ENCODE peak calls at places on chromosome 13, in ten cellular contexts. F, C, Z, G, K, J, U, H, S and V are unnamed samples.
A peak's percentile ranks its signal among the peaks of the same experiment; 100 is the strongest.

GRCh38 chr13:75702476-75702875 is 66.3 kb downstream of the LMO7 start:
- DNase-seq in F (no peak), J (no peak), Z (no peak), S (no peak), K (no peak), U (no peak), C (no peak), G (no peak), H (no peak), V (no peak)

GRCh38 chr13:23391752-23392151 is 41.8 kb downstream of the SACS start:
- DNase-seq in F (no peak), G (peak; percentile 68), S (no peak), U (no peak), H (no peak), J (no peak), K (no peak), C (peak; percentile 24), Z (no peak), V (no peak)

GRCh38 chr13:92126399-92126798 is 728.0 kb downstream of the GPC5 start:
- DNase-seq in G (no peak), Z (no peak), H (no peak), U (no peak), C (no peak), S (no peak), K (no peak), J (no peak), F (no peak), V (no peak)

GRCh38 chr13:74641586-74641985 is 507.4 kb upstream of the KLF12 start:
- DNase-seq in K (no peak), H (no peak), C (peak; percentile 41), Z (no peak), U (no peak), F (no peak), J (no peak), S (no peak), G (peak; percentile 84), V (no peak)

GRCh38 chr13:53405616-53406015 is 377.0 kb downstream of the OLFM4 start:
- DNase-seq in C (no peak), S (no peak), U (no peak), F (no peak), G (no peak), H (no peak), Z (no peak), K (no peak), J (no peak), V (no peak)

GRCh38 chr13:45368571-45368970 is 27.6 kb upstream of the TPT1 start:
- DNase-seq in G (no peak), J (no peak), K (no peak), U (no peak), S (no peak), F (no peak), H (no peak), Z (no peak), C (peak; percentile 56), V (no peak)

GRCh38 chr13:106361621-106362020 is 173.8 kb downstream of the EFNB2 start:
- DNase-seq in G (no peak), C (no peak), S (no peak), F (no peak), Z (no peak), H (no peak), K (no peak), J (no peak), U (no peak), V (no peak)

GRCh38 chr13:48679941-48680630 is 26.4 kb downstream of the CYSLTR2 start:
- DNase-seq in G (no peak), Z (no peak), H (no peak), J (no peak), S (no peak), F (no peak), K (no peak), C (no peak), U (no peak), V (no peak)

GRCh38 chr13:21638319-21639282 is 32.3 kb upstream of the FGF9 start:
- DNase-seq in G (no peak), F (no peak), U (no peak), K (no peak), Z (no peak), S (peak; percentile 42), H (peak; percentile 38), C (peak; percentile 64), J (no peak), V (no peak)

GRCh38 chr13:50006426-50007135 is 8.7 kb upstream of the KCNRG start:
- DNase-seq in G (peak; percentile 28), C (no peak), K (no peak), H (no peak), F (no peak), Z (no peak), U (no peak), J (peak; percentile 74), S (no peak), V (no peak)

GRCh38 chr13:52851153-52851962 is 2.9 kb upstream of the PCDH8 start:
- DNase-seq in Z (no peak), F (no peak), U (no peak), S (no peak), J (peak; percentile 48), K (no peak), C (no peak), G (peak; percentile 7), H (peak; percentile 49), V (no peak)

GRCh38 chr13:57865600-57866294 is 234.2 kb downstream of the PCDH17 start:
- DNase-seq in G (no peak), C (no peak), Z (no peak), U (no peak), S (no peak), H (no peak), K (no peak), J (no peak), F (no peak), V (no peak)

GRCh38 chr13:48976677-48977625 is 1.2 kb downstream of the FNDC3A start:
- DNase-seq in U (no peak), J (no peak), F (no peak), Z (peak; percentile 60), H (no peak), K (peak; percentile 89), S (no peak), C (peak; percentile 3), G (no peak), V (no peak)

GRCh38 chr13:51244637-51245405 is 22.6 kb downstream of the FAM124A start:
- DNase-seq in C (no peak), H (no peak), J (no peak), K (no peak), G (no peak), Z (no peak), U (no peak), F (no peak), S (no peak), V (no peak)

GRCh38 chr13:109146393-109146792 is 517.0 kb downstream of the MYO16 start:
- DNase-seq in H (no peak), K (no peak), G (no peak), J (no peak), U (no peak), S (no peak), C (no peak), Z (no peak), F (no peak), V (no peak)

GRCh38 chr13:84896128-84896527 is 903.1 kb downstream of the SLITRK6 start:
- DNase-seq in K (no peak), G (peak; percentile 34), Z (no peak), H (peak; percentile 18), S (peak; percentile 16), C (peak; percentile 63), U (no peak), F (no peak), J (no peak), V (no peak)

DNA sequence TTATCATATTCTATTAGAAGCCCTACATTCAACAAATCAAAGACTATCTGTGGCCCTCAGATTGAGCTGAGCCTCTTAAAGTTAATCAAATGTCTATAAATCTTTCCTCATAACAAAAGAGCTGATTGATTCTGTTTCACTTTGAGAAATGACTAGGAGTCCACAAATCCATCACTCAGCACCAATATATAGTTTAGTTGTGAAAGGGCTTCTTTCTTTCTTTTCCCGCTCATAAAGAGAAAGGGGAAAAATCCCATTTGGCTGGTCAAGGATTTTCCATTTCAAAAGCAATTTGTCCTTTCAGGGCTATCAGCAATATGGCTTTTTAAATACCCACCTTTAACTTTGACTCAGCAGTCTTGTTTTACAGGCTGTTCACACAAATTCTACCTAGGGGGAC is 408.5 kb upstream of the PCDH20 start:
- DNase-seq in H (no peak), F (no peak), S (no peak), K (no peak), U (no peak), Z (no peak), C (no peak), J (no peak), G (no peak), V (no peak)
- H3K4me1 ChIP-seq in H (no peaks in the 10 kb centered on the region), F (no peaks in the 10 kb centered on the region), S (no peaks in the 10 kb centered on the region), K (no peaks in the 10 kb centered on the region), U (no peaks in the 10 kb centered on the region), Z (no peaks in the 10 kb centered on the region), C (no peaks in the 10 kb centered on the region), J (no peaks in the 10 kb centered on the region), G (no peaks in the 10 kb centered on the region), V (no peaks in the 10 kb centered on the region)

GRCh38 chr13:110644892-110645521 is 29.7 kb downstream of the NAXD start:
- DNase-seq in U (peak; percentile 88), K (peak; percentile 76), F (peak; percentile 33), S (peak; percentile 42), C (peak; percentile 29), J (peak; percentile 74), H (peak; percentile 61), G (peak; percentile 76), Z (no peak), V (peak; percentile 66)
- H3K36me3 ChIP-seq in U (peaks cover 92% of the 10 kb centered on the region), K (peaks cover 3% of the 10 kb centered on the region), F (no peaks in the 10 kb centered on the region), S (peaks cover 19% of the 10 kb centered on the region), C (peaks cover 6% of the 10 kb centered on the region), J (no peaks in the 10 kb centered on the region), H (peaks cover 10% of the 10 kb centered on the region), G (peaks cover 21% of the 10 kb centered on the region), Z (peaks cover 29% of the 10 kb centered on the region), V (peaks cover 82% of the 10 kb centered on the region)

DNA sequence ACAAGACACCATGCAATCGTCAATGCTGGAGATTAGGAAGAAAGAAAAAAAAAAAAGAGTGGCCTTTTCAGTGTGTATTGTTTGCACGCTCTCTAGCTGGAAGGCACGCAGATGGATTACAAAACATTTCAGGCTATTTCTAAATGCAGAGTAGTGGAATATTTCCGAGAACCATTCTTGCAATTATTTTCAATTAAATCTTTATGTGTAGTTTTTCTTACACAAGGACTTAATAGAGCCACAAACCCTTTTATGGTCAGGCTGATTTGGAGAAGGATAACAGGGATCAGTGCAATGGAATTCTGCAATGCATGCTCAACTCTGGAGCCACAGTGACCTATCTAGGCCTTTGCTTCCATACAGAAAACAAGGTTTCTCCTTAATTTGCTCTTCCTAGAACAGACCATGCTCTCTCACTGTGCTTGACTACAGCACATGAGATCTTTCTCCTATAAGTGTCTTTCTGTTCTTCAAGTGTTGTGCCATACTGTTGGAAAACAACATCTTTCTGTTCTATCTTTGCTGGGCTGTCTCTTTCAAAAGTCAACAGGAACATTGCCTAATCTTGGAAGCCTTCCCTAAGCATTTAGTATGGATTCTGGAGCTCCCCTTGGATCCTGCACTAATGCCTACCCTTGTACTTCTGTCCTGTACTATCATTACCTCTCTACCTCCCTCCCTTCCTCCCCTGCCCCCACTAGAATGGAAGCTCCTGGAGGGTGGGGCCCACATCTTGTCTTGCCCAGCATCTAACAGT is 26.9 kb downstream of the STARD13 start:
- DNase-seq in C (no peak), U (no peak), S (no peak), H (no peak), F (no peak), G (peak; percentile 59), K (no peak), Z (no peak), J (no peak), V (no peak)
- H3K4me1 ChIP-seq in C (peaks cover 26% of the 10 kb centered on the region), U (peaks cover 24% of the 10 kb centered on the region), S (no peaks in the 10 kb centered on the region), H (peaks cover 45% of the 10 kb centered on the region), F (no peaks in the 10 kb centered on the region), G (peaks cover 29% of the 10 kb centered on the region), K (peaks cover 13% of the 10 kb centered on the region), Z (peaks cover 95% of the 10 kb centered on the region), J (peaks cover 14% of the 10 kb centered on the region), V (no peaks in the 10 kb centered on the region)

GRCh38 chr13:110448677-110449076 is 112.8 kb downstream of the RAB20 start:
- DNase-seq in J (no peak), U (peak; percentile 66), H (no peak), S (no peak), K (no peak), F (peak; percentile 58), C (no peak), G (no peak), Z (no peak), V (no peak)
- H3K36me3 ChIP-seq in J (no peaks in the 10 kb centered on the region), U (peaks cover 69% of the 10 kb centered on the region), H (no peaks in the 10 kb centered on the region), S (no peaks in the 10 kb centered on the region), K (no peaks in the 10 kb centered on the region), F (no peaks in the 10 kb centered on the region), C (no peaks in the 10 kb centered on the region), G (peaks cover 8% of the 10 kb centered on the region), Z (peaks cover 86% of the 10 kb centered on the region), V (no peaks in the 10 kb centered on the region)